ENCODE peak calls at places on chromosomes 5 and 9, in four cellular contexts. One of them, this sample, is unnamed.

GRCh38 chr5:178474562-178475184 is 115.5 kb downstream of the COL23A1 start:
- DNase-seq in GM12878: no peak
- DNase-seq in GM12891: no peak
- DNase-seq in K562: no peak
- DNase-seq in this sample: no peak

GRCh38 chr5:65954200-65954599 is 27.8 kb downstream of the ERBIN start:
- DNase-seq in GM12878: no peak
- DNase-seq in K562: no peak
- DNase-seq in GM12891: no peak
- DNase-seq in this sample: no peak

GRCh38 chr5:143106175-143106574 is 297.3 kb downstream of the NR3C1 start:
- DNase-seq in GM12878: no peak
- DNase-seq in K562: no peak
- DNase-seq in GM12891: no peak
- DNase-seq in this sample: peak

GRCh38 chr5:150779397-150780179 is 1.0 kb downstream of the SMIM3 start:
- DNase-seq in K562: no peak
- DNase-seq in GM12878: no peak
- DNase-seq in GM12891: no peak
- DNase-seq in this sample: peak

GRCh38 chr5:124180523-124181461 is 565.6 kb downstream of the ZNF608 start:
- DNase-seq in GM12878: no peak
- DNase-seq in K562: no peak
- DNase-seq in GM12891: no peak
- DNase-seq in this sample: no peak

GRCh38 chr9:79242489-79242888 is 329.3 kb upstream of the TLE4 start:
- DNase-seq in GM12891: no peak
- DNase-seq in GM12878: no peak
- DNase-seq in K562: no peak
- DNase-seq in this sample: peak

GRCh38 chr5:34587355-34588241 is 68.5 kb upstream of the RAI14 start:
- DNase-seq in GM12878: peak
- DNase-seq in GM12891: no peak
- DNase-seq in K562: peak
- DNase-seq in this sample: no peak

GRCh38 chr9:127451681-127452480 is 571 bp downstream of the LRSAM1 start:
- DNase-seq in GM12878: peak
- DNase-seq in GM12891: peak
- DNase-seq in K562: peak
- DNase-seq in this sample: peak

GRCh38 chr5:80797428-80798024 is 142.7 kb upstream of the DHFR start:
- DNase-seq in K562: no peak
- DNase-seq in GM12878: no peak
- DNase-seq in GM12891: no peak
- DNase-seq in this sample: no peak

GRCh38 chr9:33748633-33749304 is 46.6 kb upstream of the PRSS3 start:
- DNase-seq in GM12878: no peak
- DNase-seq in GM12891: no peak
- DNase-seq in K562: no peak
- DNase-seq in this sample: peak

GRCh38 chr5:159163027-159163699 is 46.2 kb downstream of the RNF145 start:
- DNase-seq in GM12891: no peak
- DNase-seq in K562: no peak
- DNase-seq in GM12878: no peak
- DNase-seq in this sample: no peak

GRCh38 chr5:85453026-85453349 is 1068.3 kb upstream of the EDIL3 start:
- DNase-seq in GM12891: no peak
- DNase-seq in GM12878: no peak
- DNase-seq in K562: peak
- DNase-seq in this sample: no peak

GRCh38 chr9:13244190-13244589 is 35.3 kb downstream of the MPDZ start:
- DNase-seq in GM12878: no peak
- DNase-seq in GM12891: no peak
- DNase-seq in K562: no peak
- DNase-seq in this sample: no peak

GRCh38 chr5:141560725-141561483 is 57.9 kb downstream of the DIAPH1 start:
- DNase-seq in GM12891: no peak
- DNase-seq in GM12878: no peak
- DNase-seq in K562: peak
- DNase-seq in this sample: no peak

GRCh38 chr5:2887401-2888348 is 136.2 kb upstream of the IRX2 start:
- DNase-seq in K562: no peak
- DNase-seq in GM12891: no peak
- DNase-seq in GM12878: no peak
- DNase-seq in this sample: no peak

GRCh38 chr5:140112685-140113179 is 1.2 kb upstream of the PURA start:
- DNase-seq in GM12891: no peak
- DNase-seq in K562: no peak
- DNase-seq in GM12878: no peak
- DNase-seq in this sample: no peak

GRCh38 chr5:14707811-14708210 is 43.3 kb downstream of the OTULIN start:
- DNase-seq in GM12878: no peak
- DNase-seq in K562: no peak
- DNase-seq in GM12891: no peak
- DNase-seq in this sample: no peak

GRCh38 chr5:38640012-38640395 is 83.6 kb upstream of the LIFR start:
- DNase-seq in GM12878: no peak
- DNase-seq in GM12891: no peak
- DNase-seq in K562: no peak
- DNase-seq in this sample: no peak

GRCh38 chr5:170336065-170336464 is 38.5 kb upstream of the LCP2 start:
- DNase-seq in GM12878: no peak
- DNase-seq in GM12891: no peak
- DNase-seq in K562: no peak
- DNase-seq in this sample: no peak

GRCh38 chr9:114271556-114272510 is 51.1 kb upstream of the ORM1 start:
- DNase-seq in GM12878: no peak
- DNase-seq in GM12891: no peak
- DNase-seq in K562: no peak
- DNase-seq in this sample: no peak

GRCh38 chr9:129235041-129235930 is 57.2 kb upstream of the IER5L start:
- DNase-seq in GM12891: no peak
- DNase-seq in GM12878: no peak
- DNase-seq in K562: no peak
- DNase-seq in this sample: no peak

GRCh38 chr5:163735069-163735468 is 229.7 kb downstream of the MAT2B start:
- DNase-seq in GM12878: no peak
- DNase-seq in GM12891: no peak
- DNase-seq in K562: no peak
- DNase-seq in this sample: no peak

GRCh38 chr5:98309785-98310566 is 463.5 kb upstream of the RGMB start:
- DNase-seq in GM12891: peak
- DNase-seq in GM12878: peak
- DNase-seq in K562: no peak
- DNase-seq in this sample: peak

GRCh38 chr5:73280821-73281746 is 108.1 kb downstream of the TMEM174 start:
- DNase-seq in GM12891: no peak
- DNase-seq in GM12878: no peak
- DNase-seq in K562: no peak
- DNase-seq in this sample: no peak

GRCh38 chr5:10009802-10010201 is 239.9 kb downstream of the ATPSCKMT start:
- DNase-seq in GM12878: no peak
- DNase-seq in GM12891: no peak
- DNase-seq in K562: no peak
- DNase-seq in this sample: no peak

GRCh38 chr9:34069831-34070230 is 21.1 kb upstream of the UBAP2 start:
- DNase-seq in K562: no peak
- DNase-seq in GM12891: no peak
- DNase-seq in GM12878: no peak
- DNase-seq in this sample: no peak

GRCh38 chr9:95110956-95111525 is 206.5 kb downstream of the FANCC start:
- DNase-seq in GM12878: no peak
- DNase-seq in K562: no peak
- DNase-seq in GM12891: no peak
- DNase-seq in this sample: no peak

GRCh38 chr9:95107976-95108375 is 209.5 kb downstream of the FANCC start:
- DNase-seq in K562: no peak
- DNase-seq in GM12878: no peak
- DNase-seq in GM12891: no peak
- DNase-seq in this sample: no peak

GRCh38 chr9:95111716-95112115 is 205.8 kb downstream of the FANCC start:
- DNase-seq in GM12891: no peak
- DNase-seq in GM12878: no peak
- DNase-seq in K562: no peak
- DNase-seq in this sample: no peak

GRCh38 chr9:95108777-95109176 is 208.7 kb downstream of the FANCC start:
- DNase-seq in GM12878: no peak
- DNase-seq in GM12891: no peak
- DNase-seq in K562: no peak
- DNase-seq in this sample: no peak

GRCh38 chr9:95109456-95109855 is 208.1 kb downstream of the FANCC start:
- DNase-seq in GM12878: no peak
- DNase-seq in K562: no peak
- DNase-seq in GM12891: no peak
- DNase-seq in this sample: no peak
- TF ChIP-seq POLR2AphosphoS5 in GM12878: no peak
- TF ChIP-seq POLR2AphosphoS5 in K562: no peak
- TF ChIP-seq POLR2AphosphoS5 in GM12891: no peak
- TF ChIP-seq POLR2AphosphoS5 in this sample: no peak

DNA sequence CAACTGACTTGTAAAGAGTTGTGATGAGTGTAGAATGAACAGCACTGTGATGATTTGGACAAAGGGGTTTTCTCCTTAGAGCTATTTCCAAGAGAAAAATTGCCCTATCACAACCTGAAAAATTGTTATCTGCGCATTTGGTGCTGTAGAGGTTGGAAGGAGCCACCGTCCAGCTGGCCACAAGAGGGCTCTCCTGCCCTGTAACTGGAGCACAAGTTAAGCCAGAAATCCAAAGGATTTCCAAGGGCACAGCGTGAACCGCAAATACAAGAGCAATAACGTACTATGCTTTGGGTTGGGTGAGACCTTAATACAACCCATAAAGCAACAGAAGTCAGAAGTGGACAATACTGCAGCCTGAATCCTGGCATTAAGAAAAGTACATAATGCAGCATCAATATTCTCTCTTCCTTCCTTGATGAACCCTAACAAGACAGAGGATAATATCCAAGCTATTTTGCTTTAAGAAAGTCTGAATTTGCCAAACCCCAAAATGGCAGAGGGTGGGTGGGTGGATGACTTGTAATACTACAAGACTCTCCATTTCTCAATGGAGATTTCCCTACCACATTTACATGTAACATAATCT is 56.8 kb upstream of the SMIM32 start:
- DNase-seq in GM12878: no peak
- DNase-seq in K562: peak
- DNase-seq in GM12891: peak
- DNase-seq in this sample: peak
- TF ChIP-seq SPI1 in GM12878: no peak
- TF ChIP-seq SPI1 in K562: no peak
- TF ChIP-seq SPI1 in GM12891: no peak
- TF ChIP-seq SPI1 in this sample: no peak

DNA sequence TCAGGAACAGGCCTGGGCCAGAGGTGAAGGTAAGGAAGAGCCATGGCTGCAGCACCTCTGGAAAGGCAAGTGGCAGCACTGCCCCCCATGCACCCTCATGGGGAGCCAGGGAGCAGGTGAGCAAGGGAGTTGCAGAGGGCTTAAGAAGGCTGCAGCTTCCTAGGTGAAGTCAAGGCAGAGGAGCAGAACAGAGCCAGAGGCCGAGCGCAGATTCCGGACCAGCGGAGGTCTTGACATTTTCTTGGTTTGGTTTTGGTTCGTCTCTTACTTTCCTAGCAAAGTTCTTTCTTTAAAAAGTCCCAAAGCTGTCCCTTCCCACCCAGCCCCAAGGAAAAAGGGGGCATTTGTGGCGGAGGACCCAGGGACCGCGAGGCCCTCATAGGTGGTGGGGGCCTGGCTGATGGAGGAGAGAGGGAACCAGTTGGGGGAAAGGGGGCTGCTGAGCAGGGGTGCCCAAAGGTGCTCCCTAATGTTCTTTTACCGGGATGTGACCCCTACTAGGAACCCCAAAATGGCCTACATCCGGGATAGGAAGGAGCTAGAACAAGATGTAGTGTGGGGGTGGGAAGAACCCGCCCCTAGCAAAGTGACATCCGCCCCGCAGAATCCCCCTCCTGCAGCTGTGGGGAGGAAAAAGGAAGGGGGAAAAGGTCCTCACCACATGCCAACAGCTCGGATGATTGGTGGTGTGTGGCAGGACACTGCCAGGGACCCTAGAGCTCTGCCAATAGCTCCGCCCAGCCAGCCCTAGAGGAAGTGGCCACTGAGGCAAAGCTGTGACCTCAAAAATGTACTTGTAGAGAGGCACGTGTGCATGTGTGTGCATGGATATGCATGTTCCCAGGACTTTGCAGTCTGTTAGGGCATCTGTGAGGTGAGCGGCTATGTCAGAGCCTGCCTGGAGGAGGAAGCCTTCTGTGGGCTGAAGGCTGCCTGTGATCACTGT is 914 bp upstream of the CD72 start:
- DNase-seq in K562: no peak
- DNase-seq in GM12878: peak
- DNase-seq in GM12891: no peak
- DNase-seq in this sample: no peak
- TF ChIP-seq POLR2AphosphoS5 in K562: no peak
- TF ChIP-seq POLR2AphosphoS5 in GM12878: no peak
- TF ChIP-seq POLR2AphosphoS5 in GM12891: peak
- TF ChIP-seq POLR2AphosphoS5 in this sample: peak

GRCh38 chr5:78429332-78429849 is 69.0 kb downstream of the SCAMP1 start:
- DNase-seq in GM12878: no peak
- DNase-seq in GM12891: no peak
- DNase-seq in K562: no peak
- DNase-seq in this sample: no peak

GRCh38 chr5:78419396-78419795 is 59.0 kb downstream of the SCAMP1 start:
- DNase-seq in GM12878: peak
- DNase-seq in K562: no peak
- DNase-seq in GM12891: no peak
- DNase-seq in this sample: no peak

GRCh38 chr5:78420548-78420947 is 60.1 kb downstream of the SCAMP1 start:
- DNase-seq in GM12878: no peak
- DNase-seq in K562: no peak
- DNase-seq in GM12891: no peak
- DNase-seq in this sample: no peak

GRCh38 chr5:78424680-78425079 is 64.3 kb downstream of the SCAMP1 start:
- DNase-seq in GM12878: no peak
- DNase-seq in GM12891: no peak
- DNase-seq in K562: no peak
- DNase-seq in this sample: no peak
- TF ChIP-seq SPI1 in GM12878: no peak
- TF ChIP-seq SPI1 in GM12891: no peak
- TF ChIP-seq SPI1 in K562: no peak
- TF ChIP-seq SPI1 in this sample: no peak

This sample was measured in HL-60.